ENCODE peak calls at places on chromosomes 1 and 21, in nine cellular contexts. D, Z, W, P, J, R, V, E and S are unnamed samples. For H3K27me3, the result is how much of the 10 kb centered on the place peaks cover.

GRCh38 chr1:22888320-22889075 is 84.2 kb downstream of the LACTBL1 start:
- DNase-seq in W (peak), E (no peak), V (no peak), P (no peak), R (peak), D (peak), Z (no peak), J (no peak), S (peak)

GRCh38 chr1:207903767-207904166 is 7.2 kb downstream of the CD34 start:
- DNase-seq in W (no peak), R (peak), Z (no peak), V (no peak), P (no peak), J (no peak), D (no peak), E (peak), S (no peak)

GRCh38 chr1:16189003-16189402 is 23.4 kb downstream of the ARHGEF19 start:
- DNase-seq in Z (peak), J (no peak), E (peak), V (peak), R (peak), P (no peak), D (no peak), W (no peak), S (no peak)

GRCh38 chr1:55479970-55480369 is 264.8 kb upstream of the USP24 start:
- DNase-seq in D (no peak), Z (no peak), V (no peak), R (no peak), E (no peak), P (no peak), J (no peak), W (no peak), S (no peak)

GRCh38 chr21:35333831-35334593 is 284.9 kb upstream of the RUNX1 start:
- DNase-seq in R (peak), E (no peak), V (no peak), Z (no peak), D (no peak), P (no peak), W (no peak), J (no peak), S (no peak)

GRCh38 chr1:218765753-218766152 is 407.9 kb upstream of the LYPLAL1 start:
- DNase-seq in R (no peak), V (no peak), P (no peak), E (no peak), W (no peak), D (peak), Z (no peak), J (no peak), S (no peak)

GRCh38 chr1:22351757-22352080 is 99.9 kb upstream of the ZBTB40 start:
- DNase-seq in E (no peak), V (no peak), Z (no peak), J (peak), R (no peak), D (no peak), P (no peak), W (no peak), S (no peak)

GRCh38 chr1:228281631-228282328 is 73.9 kb downstream of the OBSCN start:
- DNase-seq in J (no peak), Z (no peak), E (no peak), W (no peak), D (no peak), V (no peak), P (peak), R (no peak), S (no peak)

GRCh38 chr1:60245371-60245770 is 171.8 kb upstream of the C1orf87 start:
- DNase-seq in V (no peak), D (no peak), Z (no peak), E (no peak), R (peak), P (no peak), W (no peak), J (no peak), S (no peak)

DNA sequence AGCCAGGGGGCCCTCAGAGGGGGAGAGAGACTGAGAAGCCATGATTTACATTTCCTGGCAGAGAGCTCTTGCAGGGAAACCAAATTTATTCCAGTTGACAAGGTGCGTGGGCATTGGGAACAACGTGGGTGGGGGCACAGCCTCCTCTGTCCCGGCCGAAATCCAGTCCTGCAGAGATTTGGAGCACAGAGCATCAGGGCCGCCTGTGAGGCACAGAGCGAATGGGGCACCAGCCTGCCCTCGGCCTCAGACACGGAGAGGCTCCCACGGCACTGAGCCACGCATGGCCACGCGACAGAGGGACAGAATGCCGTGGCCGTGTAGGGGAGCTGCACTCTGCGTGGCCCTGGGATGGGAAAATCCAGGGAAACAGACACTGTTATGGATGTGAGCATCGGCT is 13.4 kb upstream of the C1orf159 start:
- DNase-seq in Z (no peak), D (no peak), R (no peak), J (no peak), W (no peak), V (no peak), P (no peak), E (no peak), S (no peak)
- H3K27me3 ChIP-seq in Z (under half), D (under half), R (under half), J (under half), W (under half), V (under half), P (under half), E (under half), S (under half)

GRCh38 chr1:192170196-192170984 is 12.1 kb downstream of the RGS18 start:
- DNase-seq in D (peak), V (no peak), E (no peak), Z (no peak), J (no peak), P (no peak), W (peak), R (no peak), S (no peak)
- H2AFZ ChIP-seq in D (peak), V (no peak), E (no peak), Z (no peak), J (no peak), P (peak), W (peak), R (no peak), S (no peak)

GRCh38 chr1:1060281-1061000 is 13.7 kb downstream of the RNF223 start:
- DNase-seq in J (no peak), Z (no peak), V (no peak), P (no peak), D (no peak), E (no peak), R (no peak), W (no peak), S (no peak)
- H3K27me3 ChIP-seq in J (half or more), Z (under half), V (under half), P (under half), D (under half), E (under half), R (under half), W (under half), S (under half)

DNA sequence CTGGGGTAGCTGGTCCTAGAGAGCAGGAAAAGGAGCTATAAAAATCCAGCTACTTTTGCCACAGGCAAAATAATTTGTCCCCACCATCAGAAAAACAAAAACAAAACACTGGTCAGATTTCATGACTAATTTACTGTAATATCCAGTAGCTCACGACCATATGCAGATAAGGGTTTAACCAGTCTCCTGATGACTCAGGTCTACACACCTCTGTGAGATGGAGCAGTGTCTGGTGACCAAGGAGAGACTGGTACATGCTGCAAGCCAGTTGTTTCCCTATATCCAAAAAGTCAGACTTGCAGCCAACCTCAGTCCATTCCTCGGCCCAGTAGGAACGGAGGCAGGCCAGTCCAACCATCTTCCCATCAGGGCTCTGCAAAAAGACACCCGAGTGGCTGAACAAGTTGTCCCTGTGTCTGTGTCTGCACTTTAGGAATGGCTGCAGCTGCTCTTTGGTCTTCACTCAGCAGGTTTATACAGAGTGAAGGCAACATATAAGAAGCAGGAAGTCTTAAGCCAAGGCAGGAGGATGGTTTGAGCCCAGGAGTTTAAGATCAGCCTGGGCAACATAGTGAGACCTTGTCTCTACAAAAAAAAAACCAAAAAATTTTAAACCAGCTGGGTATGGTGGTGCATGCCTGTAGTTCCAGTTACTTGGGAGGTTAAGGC is 29.4 kb downstream of the DNASE2B start:
- DNase-seq in R (peak), V (peak), E (peak), J (no peak), P (no peak), D (no peak), Z (no peak), W (peak), S (peak)
- H2AFZ ChIP-seq in R (no peak), V (no peak), E (no peak), J (no peak), P (no peak), D (peak), Z (no peak), W (no peak), S (no peak)

GRCh38 chr1:41361495-41362356 is 492 bp downstream of the FOXO6 start:
- DNase-seq in E (no peak), P (no peak), V (no peak), D (peak), W (no peak), Z (peak), R (peak), J (peak), S (no peak)

GRCh38 chr1:41359211-41360073 is 1.8 kb upstream of the FOXO6 start:
- DNase-seq in V (no peak), J (peak), P (no peak), D (no peak), W (no peak), E (no peak), R (peak), Z (no peak), S (peak)

GRCh38 chr1:41362357-41362721 is 1.1 kb downstream of the FOXO6 start:
- DNase-seq in D (no peak), W (no peak), J (no peak), P (no peak), E (no peak), R (no peak), V (no peak), Z (no peak), S (no peak)

GRCh38 chr1:41360074-41361027 is 883 bp upstream of the FOXO6 start:
- DNase-seq in E (no peak), P (peak), R (no peak), W (no peak), Z (peak), V (peak), D (no peak), J (peak), S (no peak)

DNA sequence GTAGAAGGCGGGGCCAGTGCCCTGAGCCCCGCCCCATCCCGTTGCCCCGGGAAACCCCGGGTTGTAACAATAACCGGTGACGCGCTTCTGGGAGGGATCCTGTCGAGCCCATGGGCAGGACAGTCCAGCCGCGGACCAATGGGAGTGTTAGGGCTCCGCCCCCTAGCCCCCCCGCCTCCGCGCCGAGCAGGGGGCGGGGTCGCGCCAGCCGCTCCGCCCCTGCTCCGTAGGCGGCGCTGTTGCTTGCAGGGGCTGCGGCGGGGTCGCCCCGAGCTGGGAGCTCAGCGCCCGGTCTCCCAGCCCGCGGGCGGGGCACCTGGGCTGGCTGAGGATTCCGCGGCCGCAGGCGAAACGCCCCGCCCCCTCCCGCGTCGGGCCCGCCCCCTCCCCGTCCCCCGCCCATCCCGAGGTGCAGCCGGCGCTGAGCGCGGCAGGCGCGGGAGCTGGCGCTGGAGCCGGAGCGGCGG is at the start of gene FOXO6:
- DNase-seq in V (peak), Z (peak), W (peak), R (peak), E (peak), P (peak), J (peak), D (peak), S (peak)
- H3K27me3 ChIP-seq in V (under half), Z (under half), W (half or more), R (under half), E (under half), P (under half), J (half or more), D (under half), S (under half)

DNA sequence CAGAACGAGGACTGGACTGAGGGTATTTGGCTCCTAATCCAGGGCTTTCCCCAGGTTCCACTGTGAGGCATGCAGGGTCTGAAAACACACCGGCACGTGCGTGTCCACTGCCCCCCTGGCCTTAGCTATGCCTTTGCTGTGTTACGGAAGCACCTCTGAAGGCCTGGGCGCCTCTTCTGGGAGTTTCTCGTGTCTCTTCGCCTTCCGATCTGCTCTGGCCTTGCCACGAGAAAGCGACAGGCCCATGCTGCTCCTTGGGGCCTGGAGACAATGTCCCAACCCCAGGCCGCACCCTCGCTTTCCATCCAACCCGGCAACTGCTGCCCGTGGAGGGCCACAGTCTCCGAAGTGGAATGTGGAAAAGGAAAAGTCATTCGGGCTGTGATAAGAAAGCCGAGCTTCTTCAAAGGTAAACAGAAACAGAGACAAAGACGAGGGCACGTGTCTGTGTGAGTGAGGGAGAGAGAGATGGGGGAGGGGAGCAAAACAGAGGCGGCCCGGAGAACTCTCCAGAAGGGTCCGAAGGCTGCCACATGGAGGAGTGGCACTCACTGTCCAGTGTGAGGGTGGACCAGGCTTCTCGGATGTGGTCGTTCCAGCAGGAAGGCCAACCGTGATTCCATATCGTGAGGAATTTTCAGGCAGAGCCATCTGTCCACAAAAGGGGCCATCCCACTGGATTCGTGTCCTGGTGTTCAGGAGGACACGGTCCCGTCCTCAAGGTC is 3.4 kb upstream of the UMODL1 start:
- DNase-seq in E (no peak), R (no peak), J (no peak), D (no peak), P (no peak), W (no peak), V (no peak), Z (no peak), S (no peak)
- H2AFZ ChIP-seq in E (no peak), R (no peak), J (peak), D (no peak), P (no peak), W (peak), V (no peak), Z (no peak), S (no peak)

DNA sequence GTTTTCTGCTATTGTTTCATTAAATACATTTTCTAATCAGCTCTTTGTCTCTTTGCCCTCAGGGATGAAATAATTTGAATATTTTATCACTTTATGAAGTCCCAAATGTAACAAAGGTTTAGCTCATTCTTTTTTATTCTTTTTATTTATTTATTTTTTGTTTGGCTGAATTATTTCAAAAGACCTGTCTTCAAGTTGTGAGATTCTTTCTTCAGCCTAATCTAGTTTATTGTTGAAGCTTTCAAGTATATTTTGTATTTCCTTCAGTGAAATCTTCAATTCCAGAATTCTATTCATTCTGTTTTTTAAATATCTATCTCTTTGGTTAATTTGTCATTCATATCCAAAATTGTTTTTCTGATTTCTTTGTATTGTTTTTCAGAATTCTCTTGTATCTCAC is 10.8 kb downstream of the LY9 start:
- DNase-seq in J (no peak), Z (no peak), P (no peak), E (no peak), W (no peak), D (no peak), V (no peak), R (no peak), S (no peak)
- H3K27me3 ChIP-seq in J (under half), Z (under half), P (under half), E (under half), W (under half), D (under half), V (under half), R (under half), S (under half)

DNA sequence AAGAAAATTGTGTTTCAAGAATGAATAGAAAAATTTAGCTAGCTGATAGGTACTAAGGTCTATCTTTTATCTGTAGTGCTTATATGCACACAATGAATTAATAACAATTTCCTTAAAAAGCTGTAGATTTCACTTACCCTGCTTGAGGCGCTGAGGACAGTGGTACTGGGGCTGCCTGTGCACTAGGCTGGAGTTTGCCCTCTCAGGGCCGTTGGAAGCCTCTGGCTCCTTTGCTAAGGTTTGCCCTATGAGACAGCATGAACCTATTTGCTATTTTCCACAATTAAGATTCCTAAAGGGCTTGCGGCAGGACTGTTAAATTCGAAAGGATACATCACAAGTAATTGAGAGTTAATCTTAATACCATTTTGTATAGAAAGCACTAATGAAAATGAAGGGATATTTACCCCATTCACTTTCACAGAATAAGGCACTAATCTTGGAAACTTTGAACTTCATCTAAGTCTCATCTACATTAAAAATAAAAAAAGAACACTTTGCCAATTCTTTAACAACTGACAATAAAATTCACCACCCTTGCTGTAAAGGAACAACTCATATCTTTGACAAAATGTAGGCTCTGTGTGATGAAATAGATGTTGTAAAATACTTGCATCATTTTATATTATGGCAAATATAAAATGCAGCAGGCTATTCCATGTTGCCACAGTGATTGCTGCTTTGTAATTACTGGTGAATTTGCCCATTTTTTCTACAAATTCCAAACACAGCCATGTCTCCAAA is 293.0 kb downstream of the NTNG1 start:
- DNase-seq in V (no peak), W (no peak), R (no peak), Z (no peak), P (no peak), J (no peak), E (no peak), D (no peak), S (no peak)
- H2AFZ ChIP-seq in V (no peak), W (no peak), R (no peak), Z (no peak), P (no peak), J (no peak), E (no peak), D (no peak), S (no peak)

DNA sequence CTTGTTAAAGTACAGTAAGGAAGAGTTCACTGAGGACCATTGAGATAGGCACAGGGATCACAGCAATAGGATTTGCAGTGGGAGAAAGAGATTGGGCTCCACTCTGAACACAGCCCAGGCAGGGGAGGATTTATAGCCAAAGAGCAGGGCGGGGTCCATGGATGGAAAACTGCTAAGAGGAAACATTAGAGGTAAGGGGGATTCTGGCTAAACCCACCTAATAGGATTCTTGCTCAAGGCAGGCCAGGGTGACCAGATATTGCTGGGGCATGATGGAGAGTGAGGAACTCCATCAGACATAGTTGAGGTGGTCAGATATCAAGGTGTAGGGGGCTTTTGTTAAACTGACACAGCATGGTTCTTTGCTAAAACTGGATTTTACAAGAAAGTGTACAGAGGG is 372.8 kb downstream of the NPHP4 start:
- DNase-seq in E (no peak), W (no peak), R (no peak), Z (no peak), V (no peak), P (no peak), J (no peak), D (no peak), S (no peak)
- H3K27me3 ChIP-seq in E (under half), W (under half), R (under half), Z (under half), V (under half), P (under half), J (under half), D (under half), S (under half)